ENCODE peak calls at places on chromosomes 5 and 9, in eight cellular contexts. C is HEK293T; B is naive thymus-derived CD8-positive, alpha-beta T cell; Q is ecto neural progenitor cell; Z is NCI-H1436; X is H4; S is activated T-cell treated with anti-CD3 and anti-CD28 coated beads for 1 hour; I is astrocyte of the spinal cord. W is an unnamed sample.

GRCh38 chr9:109101810-109102209 is 17.9 kb downstream of the TMEM245 start:
- DNase-seq in S (no peak), Z (no peak), Q (no peak), X (peak; percentile 71), I (peak; percentile 91), C (no peak), B (no peak), W (peak; percentile 99)

GRCh38 chr5:67493676-67494075 is 297.1 kb upstream of the CD180 start:
- DNase-seq in S (no peak), C (peak; percentile 38), Q (peak; percentile 48), I (peak; percentile 17), B (no peak), X (peak; percentile 48), Z (peak; percentile 22), W (peak; percentile 36)

GRCh38 chr9:87891754-87892153 is 9.1 kb downstream of the SPATA31E1 start:
- DNase-seq in X (no peak), C (no peak), Q (no peak), Z (no peak), B (no peak), S (no peak), I (no peak), W (no peak)

GRCh38 chr5:95900383-95900958 is 61.2 kb downstream of the ELL2 start:
- DNase-seq in X (peak; percentile 58), Z (no peak), C (no peak), I (peak; percentile 70), S (no peak), Q (no peak), B (no peak), W (peak; percentile 33)

GRCh38 chr5:1016036-1016435 is 7.4 kb downstream of the NKD2 start:
- DNase-seq in I (no peak), C (no peak), B (no peak), Q (no peak), Z (no peak), X (no peak), S (no peak), W (no peak)

GRCh38 chr9:73916016-73916673 is 581.0 kb upstream of the RORB start:
- DNase-seq in Q (no peak), C (peak; percentile 15), S (no peak), I (peak; percentile 14), B (no peak), X (peak; percentile 15), Z (no peak), W (peak; percentile 26)

GRCh38 chr5:76583163-76584047 is 39.8 kb downstream of the F2RL2 start:
- DNase-seq in Q (no peak), B (no peak), I (peak; percentile 39), X (no peak), S (no peak), Z (no peak), C (no peak), W (peak; percentile 35)

GRCh38 chr9:114722937-114723620 is 41.1 kb upstream of the TEX48 start:
- DNase-seq in S (no peak), I (no peak), Q (no peak), X (no peak), C (no peak), Z (no peak), B (no peak), W (no peak)

GRCh38 chr5:172453986-172454354 is 355 bp downstream of the SH3PXD2B start:
- DNase-seq in C (peak; percentile 61), X (no peak), I (peak; percentile 41), S (no peak), B (no peak), Z (no peak), Q (peak; percentile 80), W (no peak)

GRCh38 chr5:143119301-143119769 is 284.2 kb downstream of the NR3C1 start:
- DNase-seq in B (no peak), I (no peak), X (no peak), C (no peak), S (no peak), Q (no peak), Z (no peak), W (no peak)

GRCh38 chr9:11402621-11403020 is 789.8 kb upstream of the PTPRD start:
- DNase-seq in I (no peak), Q (no peak), X (no peak), B (no peak), Z (no peak), C (no peak), S (no peak), W (no peak)

GRCh38 chr5:126366199-126366560 is 57.0 kb upstream of the GRAMD2B start:
- DNase-seq in C (no peak), Q (no peak), I (no peak), X (no peak), Z (no peak), S (no peak), B (no peak), W (no peak)

GRCh38 chr9:35287986-35288515 is 126.2 kb downstream of the UNC13B start:
- DNase-seq in S (no peak), I (no peak), B (no peak), Q (no peak), C (no peak), Z (no peak), X (no peak), W (peak; percentile 71)

GRCh38 chr9:90659626-90660364 is 17.2 kb upstream of the DIRAS2 start:
- DNase-seq in B (no peak), X (peak; percentile 27), I (peak; percentile 72), C (no peak), S (no peak), Z (no peak), Q (no peak), W (peak; percentile 37)

GRCh38 chr9:123724211-123724831 is 205.6 kb downstream of the DENND1A start:
- DNase-seq in S (no peak), B (no peak), I (peak; percentile 50), C (no peak), Z (no peak), X (no peak), Q (no peak), W (peak; percentile 35)

GRCh38 chr9:103707181-103707580 is 386.9 kb upstream of the SMC2 start:
- DNase-seq in S (no peak), Q (no peak), Z (no peak), B (no peak), X (no peak), I (peak; percentile 6), C (no peak), W (no peak)

GRCh38 chr5:172749076-172749475 is 21.9 kb downstream of the DUSP1 start:
- DNase-seq in Z (no peak), C (no peak), Q (no peak), B (no peak), S (no peak), X (no peak), I (no peak), W (no peak)

GRCh38 chr9:114266969-114267368 is 55.9 kb upstream of the ORM1 start:
- DNase-seq in B (no peak), S (no peak), Q (no peak), I (peak; percentile 67), C (no peak), X (no peak), Z (no peak), W (no peak)

GRCh38 chr5:34486160-34486765 is 169.9 kb upstream of the RAI14 start:
- DNase-seq in B (peak; percentile 11), X (peak; percentile 83), Q (peak; percentile 85), C (peak; percentile 76), I (peak; percentile 88), Z (peak; percentile 88), S (peak; percentile 65), W (peak; percentile 73)

GRCh38 chr9:74940600-74940999 is 12.1 kb downstream of the C9orf40 start:
- DNase-seq in C (peak; percentile 22), S (no peak), B (no peak), X (peak; percentile 64), I (no peak), Z (no peak), Q (no peak), W (no peak)

GRCh38 chr9:134178781-134179551 is 14.6 kb upstream of the RNU6ATAC start:
- DNase-seq in Z (no peak), Q (no peak), C (no peak), S (no peak), X (no peak), B (no peak), I (peak; percentile 45), W (no peak)

GRCh38 chr5:150180241-150181027 is 9.4 kb upstream of the SLC6A7 start:
- DNase-seq in Z (no peak), C (no peak), X (no peak), Q (no peak), B (no peak), I (no peak), S (no peak), W (no peak)

GRCh38 chr5:108381034-108381954 is 604 bp downstream of the FBXL17 start:
- DNase-seq in X (peak; percentile 17), S (peak; percentile 67), B (peak; percentile 69), Q (peak; percentile 75), Z (peak; percentile 41), C (peak; percentile 46), I (peak; percentile 73), W (peak; percentile 20)

GRCh38 chr9:116944714-116945534 is 257.8 kb downstream of the TRIM32 start:
- DNase-seq in I (no peak), B (no peak), Z (no peak), C (no peak), Q (no peak), S (no peak), X (no peak), W (peak; percentile 39)

GRCh38 chr9:133088146-133088750 is 26.5 kb downstream of the CEL start:
- DNase-seq in X (no peak), Q (no peak), I (no peak), S (no peak), Z (no peak), C (no peak), B (no peak), W (no peak)

GRCh38 chr9:35510745-35511428 is 21.0 kb downstream of the RUSC2 start:
- DNase-seq in S (no peak), Z (no peak), X (peak; percentile 98), Q (no peak), C (no peak), B (no peak), I (peak; percentile 93), W (peak; percentile 95)

GRCh38 chr5:95081500-95082355 is 203.2 kb downstream of the MCTP1 start:
- DNase-seq in Q (no peak), B (no peak), C (no peak), Z (no peak), I (peak; percentile 90), X (peak; percentile 94), S (no peak), W (peak; percentile 92)

GRCh38 chr5:72940082-72940481 is 15.8 kb upstream of the FCHO2 start:
- DNase-seq in Q (no peak), Z (no peak), I (no peak), X (no peak), C (no peak), B (no peak), S (no peak), W (no peak)

GRCh38 chr9:121568101-121568460 is 68.4 kb upstream of the GGTA1 start:
- DNase-seq in I (peak; percentile 9), S (no peak), Q (no peak), B (no peak), C (no peak), Z (no peak), X (no peak), W (no peak)

GRCh38 chr5:119017999-119018398 is 29.7 kb upstream of the DTWD2 start:
- DNase-seq in C (no peak), I (no peak), Q (no peak), S (no peak), B (no peak), Z (no peak), X (no peak), W (no peak)

GRCh38 chr9:33458444-33458843 is 11.1 kb upstream of the AQP3 start:
- DNase-seq in Z (no peak), Q (no peak), I (no peak), X (no peak), B (peak; percentile 42), S (peak; percentile 53), C (no peak), W (peak; percentile 63)